ENCODE peak calls at places on chromosomes 4 and X, in nine cellular contexts. One of them, this sample, is unnamed.

GRCh38 chr4:94507708-94508107 is 56.0 kb downstream of the PDLIM5 start:
- DNase-seq in cardiac muscle cell: peak; percentile 30
- DNase-seq in adrenal gland: peak; percentile 54
- DNase-seq in heart right ventricle: no peak
- DNase-seq in uterus: peak; percentile 55
- DNase-seq in upper lobe of left lung: no peak
- DNase-seq in breast epithelium: no peak
- DNase-seq in A549: no peak
- DNase-seq in HepG2: peak; percentile 23
- DNase-seq in this sample: no peak

GRCh38 chrX:24219320-24219719 is 69.8 kb downstream of the ZFX start:
- DNase-seq in cardiac muscle cell: no peak
- DNase-seq in adrenal gland: no peak
- DNase-seq in heart right ventricle: no peak
- DNase-seq in uterus: no peak
- DNase-seq in upper lobe of left lung: no peak
- DNase-seq in breast epithelium: no peak
- DNase-seq in A549: no peak
- DNase-seq in HepG2: no peak
- DNase-seq in this sample: no peak

GRCh38 chr4:74015126-74015780 is 16.8 kb upstream of the CXCL5 start:
- DNase-seq in cardiac muscle cell: no peak
- DNase-seq in adrenal gland: no peak
- DNase-seq in heart right ventricle: no peak
- DNase-seq in uterus: no peak
- DNase-seq in upper lobe of left lung: no peak
- DNase-seq in breast epithelium: no peak
- DNase-seq in A549: no peak
- DNase-seq in HepG2: no peak
- DNase-seq in this sample: no peak

GRCh38 chr4:68850293-68850692 is 34.5 kb downstream of the UGT2B10 start:
- DNase-seq in cardiac muscle cell: no peak
- DNase-seq in adrenal gland: no peak
- DNase-seq in heart right ventricle: no peak
- DNase-seq in uterus: no peak
- DNase-seq in upper lobe of left lung: no peak
- DNase-seq in breast epithelium: no peak
- DNase-seq in A549: no peak
- DNase-seq in HepG2: no peak
- DNase-seq in this sample: no peak

GRCh38 chrX:103215768-103216085 is 819 bp downstream of the BEX4 start:
- DNase-seq in cardiac muscle cell: no peak
- DNase-seq in adrenal gland: no peak
- DNase-seq in heart right ventricle: no peak
- DNase-seq in uterus: no peak
- DNase-seq in upper lobe of left lung: no peak
- DNase-seq in breast epithelium: no peak
- DNase-seq in A549: no peak
- DNase-seq in HepG2: no peak
- DNase-seq in this sample: no peak

GRCh38 chr4:185004562-185005208 is 13.6 kb upstream of the HELT start:
- DNase-seq in cardiac muscle cell: peak; percentile 45
- DNase-seq in adrenal gland: peak; percentile 34
- DNase-seq in heart right ventricle: peak; percentile 30
- DNase-seq in uterus: no peak
- DNase-seq in upper lobe of left lung: peak; percentile 54
- DNase-seq in breast epithelium: peak; percentile 58
- DNase-seq in A549: no peak
- DNase-seq in HepG2: no peak
- DNase-seq in this sample: peak; percentile 74

GRCh38 chrX:12076046-12076445 is 62.2 kb upstream of the FRMPD4 start:
- DNase-seq in cardiac muscle cell: no peak
- DNase-seq in adrenal gland: no peak
- DNase-seq in heart right ventricle: no peak
- DNase-seq in uterus: no peak
- DNase-seq in upper lobe of left lung: no peak
- DNase-seq in breast epithelium: no peak
- DNase-seq in A549: no peak
- DNase-seq in HepG2: no peak
- DNase-seq in this sample: no peak

GRCh38 chr4:16197842-16198241 is 28.4 kb downstream of the TAPT1 start:
- DNase-seq in cardiac muscle cell: no peak
- DNase-seq in adrenal gland: no peak
- DNase-seq in heart right ventricle: no peak
- DNase-seq in uterus: no peak
- DNase-seq in upper lobe of left lung: no peak
- DNase-seq in breast epithelium: no peak
- DNase-seq in A549: no peak
- DNase-seq in HepG2: no peak
- DNase-seq in this sample: no peak

GRCh38 chr4:149166886-149167285 is 648.8 kb downstream of the IQCM start:
- DNase-seq in cardiac muscle cell: no peak
- DNase-seq in adrenal gland: no peak
- DNase-seq in heart right ventricle: no peak
- DNase-seq in uterus: no peak
- DNase-seq in upper lobe of left lung: no peak
- DNase-seq in breast epithelium: no peak
- DNase-seq in A549: no peak
- DNase-seq in HepG2: no peak
- DNase-seq in this sample: no peak

GRCh38 chrX:134669378-134670098 is 11.3 kb upstream of the PLAC1 start:
- DNase-seq in cardiac muscle cell: no peak
- DNase-seq in adrenal gland: peak; percentile 9
- DNase-seq in heart right ventricle: peak; percentile 10
- DNase-seq in uterus: peak; percentile 66
- DNase-seq in upper lobe of left lung: peak; percentile 34
- DNase-seq in breast epithelium: no peak
- DNase-seq in A549: peak; percentile 82
- DNase-seq in HepG2: no peak
- DNase-seq in this sample: peak; percentile 43

GRCh38 chr4:103375278-103375677 is 177.1 kb upstream of the CENPE start:
- DNase-seq in cardiac muscle cell: no peak
- DNase-seq in adrenal gland: no peak
- DNase-seq in heart right ventricle: no peak
- DNase-seq in uterus: no peak
- DNase-seq in upper lobe of left lung: no peak
- DNase-seq in breast epithelium: no peak
- DNase-seq in A549: no peak
- DNase-seq in HepG2: no peak
- DNase-seq in this sample: no peak

GRCh38 chr4:153161599-153161971 is 42.7 kb upstream of the TRIM2 start:
- DNase-seq in cardiac muscle cell: no peak
- DNase-seq in adrenal gland: no peak
- DNase-seq in heart right ventricle: no peak
- DNase-seq in uterus: no peak
- DNase-seq in upper lobe of left lung: no peak
- DNase-seq in breast epithelium: no peak
- DNase-seq in A549: no peak
- DNase-seq in HepG2: no peak
- DNase-seq in this sample: no peak

GRCh38 chrX:118928126-118928525 is 46.3 kb upstream of the LONRF3 start:
- DNase-seq in cardiac muscle cell: no peak
- DNase-seq in adrenal gland: no peak
- DNase-seq in heart right ventricle: no peak
- DNase-seq in uterus: no peak
- DNase-seq in upper lobe of left lung: no peak
- DNase-seq in breast epithelium: no peak
- DNase-seq in A549: no peak
- DNase-seq in HepG2: no peak
- DNase-seq in this sample: no peak

GRCh38 chrX:18676470-18676869 is 4.6 kb upstream of the RS1 start:
- DNase-seq in cardiac muscle cell: peak; percentile 32
- DNase-seq in adrenal gland: no peak
- DNase-seq in heart right ventricle: no peak
- DNase-seq in uterus: no peak
- DNase-seq in upper lobe of left lung: no peak
- DNase-seq in breast epithelium: no peak
- DNase-seq in A549: peak; percentile 50
- DNase-seq in HepG2: peak; percentile 46
- DNase-seq in this sample: no peak

GRCh38 chrX:68827848-68828562 is 816 bp upstream of the EFNB1 start:
- DNase-seq in cardiac muscle cell: peak; percentile 78
- DNase-seq in adrenal gland: peak; percentile 78
- DNase-seq in heart right ventricle: peak; percentile 87
- DNase-seq in uterus: peak; percentile 87
- DNase-seq in upper lobe of left lung: peak; percentile 40
- DNase-seq in breast epithelium: peak; percentile 75
- DNase-seq in A549: peak; percentile 31
- DNase-seq in HepG2: peak; percentile 55
- DNase-seq in this sample: peak; percentile 85

GRCh38 chrX:40261955-40262596 is 164.3 kb upstream of the BCOR start:
- DNase-seq in cardiac muscle cell: peak; percentile 32
- DNase-seq in adrenal gland: peak; percentile 66
- DNase-seq in heart right ventricle: peak; percentile 47
- DNase-seq in uterus: no peak
- DNase-seq in upper lobe of left lung: no peak
- DNase-seq in breast epithelium: no peak
- DNase-seq in A549: no peak
- DNase-seq in HepG2: no peak
- DNase-seq in this sample: peak; percentile 75
- H3K4me1 ChIP-seq in cardiac muscle cell: no peaks in the 10 kb centered on the region
- H3K4me1 ChIP-seq in adrenal gland: peaks cover 16% of the 10 kb centered on the region
- H3K4me1 ChIP-seq in heart right ventricle: peaks cover 23% of the 10 kb centered on the region
- H3K4me1 ChIP-seq in uterus: no peaks in the 10 kb centered on the region
- H3K4me1 ChIP-seq in upper lobe of left lung: peaks cover 19% of the 10 kb centered on the region
- H3K4me1 ChIP-seq in breast epithelium: no peaks in the 10 kb centered on the region
- H3K4me1 ChIP-seq in A549: peaks cover 16% of the 10 kb centered on the region
- H3K4me1 ChIP-seq in HepG2: peaks cover 22% of the 10 kb centered on the region
- H3K4me1 ChIP-seq in this sample: no peaks in the 10 kb centered on the region

DNA sequence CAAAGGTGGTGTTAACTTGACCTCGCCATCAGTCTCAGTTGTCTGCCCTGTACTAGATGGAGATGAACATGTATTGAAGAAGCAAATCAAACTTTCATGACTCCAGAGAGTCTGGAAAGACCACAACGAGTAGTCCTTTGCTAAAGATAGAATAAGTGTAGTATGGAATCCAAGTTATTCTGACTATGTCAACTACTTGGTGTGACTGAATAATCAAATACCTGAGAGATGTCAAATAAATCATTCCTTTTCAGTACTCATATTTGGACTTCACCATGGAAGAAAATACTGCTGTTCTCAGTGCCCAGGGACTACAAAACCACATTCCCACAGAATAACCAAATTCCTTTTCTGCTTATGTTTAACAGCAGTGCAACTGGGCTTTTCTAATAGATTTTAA is 161.2 kb upstream of the SPRY1 start:
- DNase-seq in cardiac muscle cell: peak; percentile 18
- DNase-seq in adrenal gland: no peak
- DNase-seq in heart right ventricle: no peak
- DNase-seq in uterus: no peak
- DNase-seq in upper lobe of left lung: no peak
- DNase-seq in breast epithelium: no peak
- DNase-seq in A549: no peak
- DNase-seq in HepG2: no peak
- DNase-seq in this sample: no peak
- H3K4me3 ChIP-seq in cardiac muscle cell: no peak overlapping the region
- H3K4me3 ChIP-seq in adrenal gland: no peak overlapping the region
- H3K4me3 ChIP-seq in heart right ventricle: no peak overlapping the region
- H3K4me3 ChIP-seq in uterus: no peak overlapping the region
- H3K4me3 ChIP-seq in upper lobe of left lung: no peak overlapping the region
- H3K4me3 ChIP-seq in breast epithelium: no peak overlapping the region
- H3K4me3 ChIP-seq in A549: no peak overlapping the region
- H3K4me3 ChIP-seq in HepG2: no peak overlapping the region
- H3K4me3 ChIP-seq in this sample: no peak overlapping the region

GRCh38 chr4:26065833-26066232 is 151.8 kb downstream of the SMIM20 start:
- DNase-seq in cardiac muscle cell: no peak
- DNase-seq in adrenal gland: no peak
- DNase-seq in heart right ventricle: no peak
- DNase-seq in uterus: no peak
- DNase-seq in upper lobe of left lung: no peak
- DNase-seq in breast epithelium: no peak
- DNase-seq in A549: no peak
- DNase-seq in HepG2: no peak
- DNase-seq in this sample: no peak

GRCh38 chr4:26073886-26074560 is 160.0 kb downstream of the SMIM20 start:
- DNase-seq in cardiac muscle cell: no peak
- DNase-seq in adrenal gland: no peak
- DNase-seq in heart right ventricle: no peak
- DNase-seq in uterus: no peak
- DNase-seq in upper lobe of left lung: no peak
- DNase-seq in breast epithelium: no peak
- DNase-seq in A549: no peak
- DNase-seq in HepG2: no peak
- DNase-seq in this sample: no peak

GRCh38 chr4:26067035-26067434 is 153.0 kb downstream of the SMIM20 start:
- DNase-seq in cardiac muscle cell: no peak
- DNase-seq in adrenal gland: no peak
- DNase-seq in heart right ventricle: no peak
- DNase-seq in uterus: no peak
- DNase-seq in upper lobe of left lung: no peak
- DNase-seq in breast epithelium: no peak
- DNase-seq in A549: no peak
- DNase-seq in HepG2: no peak
- DNase-seq in this sample: no peak

GRCh38 chr4:26071688-26072087 is 157.7 kb downstream of the SMIM20 start:
- DNase-seq in cardiac muscle cell: no peak
- DNase-seq in adrenal gland: no peak
- DNase-seq in heart right ventricle: no peak
- DNase-seq in uterus: no peak
- DNase-seq in upper lobe of left lung: no peak
- DNase-seq in breast epithelium: no peak
- DNase-seq in A549: no peak
- DNase-seq in HepG2: no peak
- DNase-seq in this sample: no peak

DNA sequence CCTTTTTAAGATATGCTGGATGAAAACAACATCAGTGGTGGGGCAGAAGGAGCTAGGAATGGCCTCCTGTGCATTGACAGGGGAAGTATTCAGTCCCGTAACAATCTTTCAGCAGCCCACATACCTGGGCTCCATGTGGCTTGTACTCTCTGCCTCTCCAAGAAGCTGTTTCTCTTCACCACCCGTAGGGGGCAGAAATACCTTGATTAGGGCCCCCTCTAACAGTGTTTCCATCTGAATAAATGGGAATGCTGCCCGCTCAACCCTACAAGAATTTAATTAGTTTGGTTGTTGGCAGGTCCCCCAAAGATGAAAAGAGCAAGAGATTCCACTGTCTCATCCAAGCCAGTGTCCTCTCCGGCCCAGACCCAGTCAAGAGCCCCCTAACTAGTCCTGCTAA is 155.2 kb downstream of the SMIM20 start:
- DNase-seq in cardiac muscle cell: peak; percentile 7
- DNase-seq in adrenal gland: no peak
- DNase-seq in heart right ventricle: no peak
- DNase-seq in uterus: no peak
- DNase-seq in upper lobe of left lung: no peak
- DNase-seq in breast epithelium: no peak
- DNase-seq in A549: no peak
- DNase-seq in HepG2: peak; percentile 6
- DNase-seq in this sample: no peak
- TF ChIP-seq CTCF in cardiac muscle cell: peak; percentile 48
- TF ChIP-seq CTCF in adrenal gland: no peak
- TF ChIP-seq CTCF in heart right ventricle: peak; percentile 12
- TF ChIP-seq CTCF in uterus: no peak
- TF ChIP-seq CTCF in upper lobe of left lung: peak; percentile 10
- TF ChIP-seq CTCF in breast epithelium: no peak
- TF ChIP-seq CTCF in A549: peak; percentile 15
- TF ChIP-seq CTCF in HepG2: peak; percentile 40
- TF ChIP-seq CTCF in this sample: peak; percentile 18

GRCh38 chrX:9354918-9355317 is 109.9 kb upstream of the TBL1X start:
- DNase-seq in cardiac muscle cell: no peak
- DNase-seq in adrenal gland: no peak
- DNase-seq in heart right ventricle: no peak
- DNase-seq in uterus: no peak
- DNase-seq in upper lobe of left lung: no peak
- DNase-seq in breast epithelium: no peak
- DNase-seq in A549: no peak
- DNase-seq in HepG2: no peak
- DNase-seq in this sample: no peak
- H3K4me1 ChIP-seq in cardiac muscle cell: no peaks in the 10 kb centered on the region
- H3K4me1 ChIP-seq in adrenal gland: no peaks in the 10 kb centered on the region
- H3K4me1 ChIP-seq in heart right ventricle: peaks cover 38% of the 10 kb centered on the region
- H3K4me1 ChIP-seq in uterus: no peaks in the 10 kb centered on the region
- H3K4me1 ChIP-seq in upper lobe of left lung: no peaks in the 10 kb centered on the region
- H3K4me1 ChIP-seq in breast epithelium: no peaks in the 10 kb centered on the region
- H3K4me1 ChIP-seq in A549: peaks cover 23% of the 10 kb centered on the region
- H3K4me1 ChIP-seq in HepG2: peaks cover 37% of the 10 kb centered on the region
- H3K4me1 ChIP-seq in this sample: no peaks in the 10 kb centered on the region

This sample was measured in upper lobe of right lung.